ENCODE peak calls at places on chromosomes 7 and 10, in seven cellular contexts. T is upper lobe of right lung, V is right cardiac atrium, Z is thoracic aorta, S is heart left ventricle, W is mesendoderm, J is hepatocyte. H is an unnamed sample.
A peak's percentile ranks its signal among the peaks of the same experiment; 100 is the strongest.

GRCh38 chr10:11282661-11283060 is 265.0 kb downstream of the CELF2 start:
- DNase-seq in Z (no peak), S (no peak), J (no peak), W (no peak), V (no peak), T (no peak), H (no peak)

GRCh38 chr7:46486264-46487206 is 565.5 kb upstream of the IGFBP3 start:
- DNase-seq in W (no peak), T (no peak), S (no peak), J (peak; percentile 48), V (peak; percentile 66), Z (peak; percentile 10), H (no peak)

GRCh38 chr7:142739927-142740492 is 9.3 kb upstream of the PRSS1 start:
- DNase-seq in J (no peak), Z (no peak), T (no peak), W (peak; percentile 29), S (no peak), V (no peak), H (no peak)

GRCh38 chr10:82668266-82668665 is 793.3 kb downstream of the NRG3 start:
- DNase-seq in V (no peak), S (no peak), Z (no peak), T (no peak), W (no peak), J (no peak), H (no peak)

GRCh38 chr10:12509016-12509793 is 159.9 kb downstream of the CAMK1D start:
- DNase-seq in V (no peak), W (no peak), T (no peak), Z (no peak), J (no peak), S (no peak), H (peak; percentile 3)

GRCh38 chr7:128833148-128833938 is 3.1 kb downstream of the FLNC start:
- DNase-seq in J (peak; percentile 71), V (peak; percentile 85), Z (no peak), S (peak; percentile 80), W (peak; percentile 72), T (no peak), H (peak; percentile 38)

GRCh38 chr10:78996449-78997129 is 72.2 kb upstream of the ZMIZ1 start:
- DNase-seq in J (no peak), T (no peak), S (no peak), W (no peak), Z (no peak), V (no peak), H (no peak)

GRCh38 chr10:22552888-22553378 is 161.4 kb downstream of the PIP4K2A start:
- DNase-seq in T (no peak), V (no peak), J (peak; percentile 72), W (no peak), S (no peak), Z (no peak), H (peak; percentile 39)

GRCh38 chr7:123355576-123356195 is 155.9 kb upstream of the SLC13A1 start:
- DNase-seq in T (no peak), S (no peak), W (peak; percentile 24), Z (no peak), J (peak; percentile 10), V (no peak), H (no peak)

GRCh38 chr7:112021348-112022044 is 184.7 kb downstream of the DOCK4 start:
- DNase-seq in W (no peak), J (no peak), V (peak; percentile 66), S (peak; percentile 25), Z (no peak), T (no peak), H (no peak)

GRCh38 chr7:83267141-83267631 is 104.5 kb upstream of the PCLO start:
- DNase-seq in Z (no peak), T (no peak), J (peak; percentile 54), S (no peak), W (peak; percentile 70), V (no peak), H (no peak)

GRCh38 chr7:29039747-29040569 is 81.8 kb upstream of the TRIL start:
- DNase-seq in V (no peak), Z (no peak), S (no peak), T (no peak), J (no peak), W (no peak), H (no peak)

GRCh38 chr7:70405241-70405640 is 726.7 kb upstream of the GALNT17 start:
- DNase-seq in S (no peak), W (no peak), V (no peak), T (no peak), J (no peak), Z (no peak), H (no peak)

DNA sequence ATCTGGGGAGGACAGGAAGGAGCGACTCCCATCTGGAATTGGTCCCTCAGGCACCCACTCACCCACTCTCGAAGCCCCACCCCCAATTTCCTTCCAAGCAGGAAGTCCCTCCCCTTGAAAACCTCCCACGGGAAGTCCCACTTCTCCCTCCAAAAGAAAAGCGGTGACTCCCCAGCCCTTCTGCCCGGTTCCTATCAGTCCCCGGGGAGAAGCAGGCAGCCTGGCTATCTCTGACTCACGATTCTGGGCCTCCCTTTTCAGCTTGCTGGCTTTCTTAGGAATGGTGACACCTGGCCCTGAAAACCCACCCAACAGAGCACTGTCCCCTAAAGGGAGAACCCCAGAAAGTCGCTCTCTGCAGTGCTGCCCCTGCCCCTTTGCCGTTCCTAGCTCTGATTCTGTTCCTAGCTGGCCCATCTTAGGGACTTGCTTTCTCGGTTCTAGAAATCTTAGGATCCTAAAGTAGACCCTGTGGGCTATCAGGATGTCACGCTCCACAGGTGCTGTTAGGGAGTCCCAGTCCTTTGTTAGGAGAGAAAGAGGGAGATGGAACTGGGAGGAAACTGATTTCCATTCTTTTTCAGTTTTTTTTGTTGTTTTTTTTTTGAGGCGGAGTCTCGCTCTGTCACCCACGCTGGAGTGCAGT is 6.0 kb downstream of the TSC22D4 start:
- DNase-seq in J (no peak), Z (no peak), W (no peak), V (peak; percentile 76), S (peak; percentile 58), T (no peak), H (no peak)
- H3K4me3 ChIP-seq in J (no peak overlapping the region), Z (peak overlapping the region; percentile 45), W (no peak overlapping the region), V (no peak overlapping the region), S (peak overlapping the region; percentile 8), T (peak overlapping the region; percentile 3), H (peak overlapping the region; percentile 30)

GRCh38 chr10:123143162-123143824 is 4.6 kb upstream of the HMX2 start:
- DNase-seq in J (no peak), V (no peak), T (no peak), S (no peak), Z (no peak), W (peak; percentile 45), H (no peak)
- H3K27me3 ChIP-seq in J (peaks cover 98% of the 10 kb centered on the region), V (no peaks in the 10 kb centered on the region), T (peaks cover 100% of the 10 kb centered on the region), S (peaks cover 94% of the 10 kb centered on the region), Z (peaks cover 89% of the 10 kb centered on the region), W (peaks cover 92% of the 10 kb centered on the region), H (peaks cover 99% of the 10 kb centered on the region)

GRCh38 chr7:1096156-1097119 is 8.5 kb downstream of the GPER1 start:
- DNase-seq in W (no peak), Z (no peak), V (no peak), J (peak; percentile 40), T (peak; percentile 80), S (no peak), H (peak; percentile 57)
- H3K27ac ChIP-seq in W (no peak overlapping the region), Z (peak overlapping the region; percentile 44), V (no peak overlapping the region), J (peak overlapping the region; percentile 71), T (no peak overlapping the region), S (no peak overlapping the region), H (peak overlapping the region; percentile 52)

GRCh38 chr7:99493823-99494222 is 6.3 kb downstream of the ZNF394 start:
- DNase-seq in S (no peak), W (no peak), T (no peak), J (no peak), V (no peak), Z (no peak), H (no peak)
- H3K4me3 ChIP-seq in S (no peak overlapping the region), W (peak overlapping the region; percentile 47), T (no peak overlapping the region), J (no peak overlapping the region), V (no peak overlapping the region), Z (no peak overlapping the region), H (no peak overlapping the region)

DNA sequence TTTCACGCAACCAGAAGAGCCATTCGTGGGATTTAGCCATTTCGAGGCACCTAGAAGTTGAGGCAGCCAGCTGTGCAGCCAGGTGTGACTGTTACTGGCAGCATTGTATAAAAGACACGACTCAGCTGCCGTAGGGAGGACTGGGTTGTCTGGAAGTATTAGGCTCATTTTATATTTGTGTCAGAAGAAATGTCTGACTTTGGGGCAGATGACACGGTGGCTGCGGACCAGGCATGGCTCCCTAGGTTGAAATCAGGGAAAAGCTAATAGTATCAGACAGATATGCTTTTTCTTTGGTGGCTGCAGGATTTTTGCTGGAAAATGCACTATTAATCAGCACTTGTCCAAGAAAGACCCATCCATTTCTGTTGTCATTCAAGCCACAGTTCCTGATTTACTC is 4.2 kb upstream of the DPYSL4 start:
- DNase-seq in J (no peak), V (no peak), Z (no peak), S (no peak), W (no peak), T (no peak), H (no peak)
- H3K27me3 ChIP-seq in J (peaks cover 53% of the 10 kb centered on the region), V (no peaks in the 10 kb centered on the region), Z (peaks cover 9% of the 10 kb centered on the region), S (peaks cover 13% of the 10 kb centered on the region), W (peaks cover 19% of the 10 kb centered on the region), T (peaks cover 31% of the 10 kb centered on the region), H (peaks cover 20% of the 10 kb centered on the region)

DNA sequence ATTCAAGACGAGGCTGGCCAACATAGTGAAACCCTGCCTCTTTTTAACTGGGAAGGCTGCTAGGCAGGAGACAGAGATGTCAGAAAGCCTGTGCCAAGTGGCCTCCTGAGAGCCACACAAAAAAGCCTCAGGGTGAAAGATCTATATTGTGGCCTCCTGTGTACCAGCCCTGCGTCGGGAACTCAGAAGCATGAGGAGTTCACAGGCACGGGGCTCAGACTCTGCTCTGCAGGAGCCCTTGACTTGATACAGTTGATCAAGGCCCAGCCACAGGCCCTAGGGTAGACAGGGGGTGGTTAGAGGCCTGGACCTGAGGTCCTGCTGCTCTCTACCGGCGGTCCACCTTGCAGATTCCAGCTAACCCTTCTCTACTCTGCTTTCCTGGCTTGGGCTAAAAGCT is 30.2 kb downstream of the FAM241B start:
- DNase-seq in J (no peak), Z (no peak), W (no peak), T (no peak), V (no peak), S (no peak), H (no peak)
- H3K27ac ChIP-seq in J (no peak overlapping the region), Z (no peak overlapping the region), W (no peak overlapping the region), T (no peak overlapping the region), V (no peak overlapping the region), S (no peak overlapping the region), H (no peak overlapping the region)

GRCh38 chr7:105690286-105690915 is 109.1 kb upstream of the EFCAB10 start:
- DNase-seq in Z (no peak), T (no peak), V (no peak), J (no peak), W (peak; percentile 54), S (no peak), H (no peak)
- H3K4me3 ChIP-seq in Z (peak overlapping the region; percentile 76), T (peak overlapping the region; percentile 53), V (peak overlapping the region; percentile 81), J (no peak overlapping the region), W (no peak overlapping the region), S (peak overlapping the region; percentile 60), H (peak overlapping the region; percentile 46)

GRCh38 chr7:150935149-150935548 is 43.0 kb downstream of the KCNH2 start:
- DNase-seq in J (no peak), W (no peak), Z (no peak), T (no peak), S (no peak), V (no peak), H (no peak)
- H3K27me3 ChIP-seq in J (peaks cover 5% of the 10 kb centered on the region), W (no peaks in the 10 kb centered on the region), Z (no peaks in the 10 kb centered on the region), T (no peaks in the 10 kb centered on the region), S (no peaks in the 10 kb centered on the region), V (no peaks in the 10 kb centered on the region), H (no peaks in the 10 kb centered on the region)

GRCh38 chr7:31466036-31466435 is 47.9 kb upstream of the ITPRID1 start:
- DNase-seq in V (no peak), J (no peak), T (no peak), Z (no peak), S (no peak), W (peak; percentile 48), H (no peak)
- H3K27ac ChIP-seq in V (no peak overlapping the region), J (no peak overlapping the region), T (no peak overlapping the region), Z (no peak overlapping the region), S (no peak overlapping the region), W (no peak overlapping the region), H (no peak overlapping the region)